ENCODE peak calls at places on chromosomes 13 and 19, in eight cellular contexts. One of them, this sample, is unnamed.

GRCh38 chr13:111202745-111203144 is 87.6 kb downstream of the ARHGEF7 start:
- DNase-seq in lung: no peak
- DNase-seq in pancreas: no peak
- DNase-seq in fibroblast of the aortic adventitia: peak; percentile 97
- DNase-seq in uterus: peak; percentile 51
- DNase-seq in AG09309: peak; percentile 21
- DNase-seq in lower leg skin: no peak
- DNase-seq in fibroblast of mammary gland: peak; percentile 90
- DNase-seq in this sample: peak; percentile 71

GRCh38 chr19:56134655-56134922 is 6.5 kb upstream of the ZNF444 start:
- DNase-seq in lung: no peak
- DNase-seq in pancreas: no peak
- DNase-seq in fibroblast of the aortic adventitia: no peak
- DNase-seq in uterus: no peak
- DNase-seq in AG09309: no peak
- DNase-seq in lower leg skin: no peak
- DNase-seq in fibroblast of mammary gland: no peak
- DNase-seq in this sample: no peak

GRCh38 chr13:100458673-100459072 is 129.9 kb downstream of the GGACT start:
- DNase-seq in lung: no peak
- DNase-seq in pancreas: no peak
- DNase-seq in fibroblast of the aortic adventitia: no peak
- DNase-seq in uterus: no peak
- DNase-seq in AG09309: no peak
- DNase-seq in lower leg skin: no peak
- DNase-seq in fibroblast of mammary gland: no peak
- DNase-seq in this sample: no peak

GRCh38 chr13:56561327-56561726 is 579.4 kb upstream of the PRR20A start:
- DNase-seq in lung: no peak
- DNase-seq in pancreas: no peak
- DNase-seq in fibroblast of the aortic adventitia: no peak
- DNase-seq in uterus: no peak
- DNase-seq in AG09309: no peak
- DNase-seq in lower leg skin: no peak
- DNase-seq in fibroblast of mammary gland: no peak
- DNase-seq in this sample: no peak

GRCh38 chr19:2342656-2343288 is 14.3 kb downstream of the SPPL2B start:
- DNase-seq in lung: no peak
- DNase-seq in pancreas: peak; percentile 70
- DNase-seq in fibroblast of the aortic adventitia: no peak
- DNase-seq in uterus: no peak
- DNase-seq in AG09309: no peak
- DNase-seq in lower leg skin: no peak
- DNase-seq in fibroblast of mammary gland: no peak
- DNase-seq in this sample: no peak

GRCh38 chr19:50434525-50434924 is 1.8 kb downstream of the MYBPC2 start:
- DNase-seq in lung: no peak
- DNase-seq in pancreas: peak; percentile 72
- DNase-seq in fibroblast of the aortic adventitia: no peak
- DNase-seq in uterus: no peak
- DNase-seq in AG09309: no peak
- DNase-seq in lower leg skin: no peak
- DNase-seq in fibroblast of mammary gland: no peak
- DNase-seq in this sample: no peak

GRCh38 chr19:7397687-7398086 is 49.0 kb downstream of the ARHGEF18 start:
- DNase-seq in lung: no peak
- DNase-seq in pancreas: no peak
- DNase-seq in fibroblast of the aortic adventitia: peak; percentile 33
- DNase-seq in uterus: no peak
- DNase-seq in AG09309: peak; percentile 56
- DNase-seq in lower leg skin: no peak
- DNase-seq in fibroblast of mammary gland: peak; percentile 69
- DNase-seq in this sample: peak; percentile 86

GRCh38 chr19:35249146-35249847 is 495 bp downstream of the LSR start:
- DNase-seq in lung: peak; percentile 34
- DNase-seq in pancreas: no peak
- DNase-seq in fibroblast of the aortic adventitia: no peak
- DNase-seq in uterus: no peak
- DNase-seq in AG09309: no peak
- DNase-seq in lower leg skin: peak; percentile 19
- DNase-seq in fibroblast of mammary gland: no peak
- DNase-seq in this sample: no peak

GRCh38 chr13:30466358-30466714 is 600 bp upstream of the HMGB1 start:
- DNase-seq in lung: no peak
- DNase-seq in pancreas: no peak
- DNase-seq in fibroblast of the aortic adventitia: no peak
- DNase-seq in uterus: no peak
- DNase-seq in AG09309: no peak
- DNase-seq in lower leg skin: no peak
- DNase-seq in fibroblast of mammary gland: peak; percentile 41
- DNase-seq in this sample: peak; percentile 4

GRCh38 chr13:82772802-82773201 is 1109.5 kb downstream of the SLITRK1 start:
- DNase-seq in lung: no peak
- DNase-seq in pancreas: no peak
- DNase-seq in fibroblast of the aortic adventitia: peak; percentile 40
- DNase-seq in uterus: no peak
- DNase-seq in AG09309: no peak
- DNase-seq in lower leg skin: no peak
- DNase-seq in fibroblast of mammary gland: peak; percentile 77
- DNase-seq in this sample: peak; percentile 9

GRCh38 chr13:40060318-40061007 is 405.0 kb downstream of the COG6 start:
- DNase-seq in lung: no peak
- DNase-seq in pancreas: peak; percentile 96
- DNase-seq in fibroblast of the aortic adventitia: peak; percentile 91
- DNase-seq in uterus: peak; percentile 89
- DNase-seq in AG09309: peak; percentile 93
- DNase-seq in lower leg skin: peak; percentile 86
- DNase-seq in fibroblast of mammary gland: peak; percentile 99
- DNase-seq in this sample: peak; percentile 89

GRCh38 chr19:54478677-54479266 is 5.7 kb upstream of the CDC42EP5 start:
- DNase-seq in lung: no peak
- DNase-seq in pancreas: no peak
- DNase-seq in fibroblast of the aortic adventitia: peak; percentile 56
- DNase-seq in uterus: no peak
- DNase-seq in AG09309: no peak
- DNase-seq in lower leg skin: no peak
- DNase-seq in fibroblast of mammary gland: peak; percentile 60
- DNase-seq in this sample: peak; percentile 48

GRCh38 chr19:56403261-56403660 is 871 bp upstream of the ZNF583 start:
- DNase-seq in lung: no peak
- DNase-seq in pancreas: no peak
- DNase-seq in fibroblast of the aortic adventitia: no peak
- DNase-seq in uterus: no peak
- DNase-seq in AG09309: no peak
- DNase-seq in lower leg skin: no peak
- DNase-seq in fibroblast of mammary gland: no peak
- DNase-seq in this sample: peak; percentile 0

GRCh38 chr19:15114153-15114540 is 6.9 kb downstream of the SYDE1 start:
- DNase-seq in lung: no peak
- DNase-seq in pancreas: no peak
- DNase-seq in fibroblast of the aortic adventitia: peak; percentile 67
- DNase-seq in uterus: no peak
- DNase-seq in AG09309: no peak
- DNase-seq in lower leg skin: no peak
- DNase-seq in fibroblast of mammary gland: peak; percentile 79
- DNase-seq in this sample: peak; percentile 47

DNA sequence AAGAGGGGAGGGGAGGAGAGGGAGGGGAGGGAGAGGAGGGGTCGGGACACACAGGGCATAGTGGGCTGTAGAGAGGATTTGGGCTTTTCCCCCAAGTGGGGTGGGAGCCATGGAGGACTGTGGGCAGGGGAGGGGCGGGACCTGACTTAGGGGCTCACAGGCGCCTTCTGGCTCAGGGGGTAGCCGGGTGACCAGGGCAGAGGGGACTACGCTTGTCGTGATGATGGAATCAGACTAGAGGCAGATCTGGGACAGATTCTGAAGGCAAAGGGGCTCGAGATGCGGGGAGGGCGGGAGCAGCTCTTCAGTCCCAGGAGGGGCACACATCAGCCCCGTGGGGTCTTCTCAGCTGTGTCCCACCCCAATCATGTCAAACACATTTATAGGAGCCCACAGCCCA is 13.5 kb downstream of the NDUFA11 start:
- DNase-seq in lung: no peak
- DNase-seq in pancreas: no peak
- DNase-seq in fibroblast of the aortic adventitia: no peak
- DNase-seq in uterus: no peak
- DNase-seq in AG09309: no peak
- DNase-seq in lower leg skin: no peak
- DNase-seq in fibroblast of mammary gland: no peak
- DNase-seq in this sample: no peak
- TF ChIP-seq CTCF in lung: no peak
- TF ChIP-seq CTCF in pancreas: no peak
- TF ChIP-seq CTCF in fibroblast of the aortic adventitia: no peak
- TF ChIP-seq CTCF in uterus: no peak
- TF ChIP-seq CTCF in AG09309: no peak
- TF ChIP-seq CTCF in lower leg skin: no peak
- TF ChIP-seq CTCF in fibroblast of mammary gland: no peak
- TF ChIP-seq CTCF in this sample: no peak

GRCh38 chr13:31946091-31946770 is 85.3 kb upstream of the FRY start:
- DNase-seq in lung: no peak
- DNase-seq in pancreas: no peak
- DNase-seq in fibroblast of the aortic adventitia: peak; percentile 44
- DNase-seq in uterus: no peak
- DNase-seq in AG09309: peak; percentile 70
- DNase-seq in lower leg skin: no peak
- DNase-seq in fibroblast of mammary gland: no peak
- DNase-seq in this sample: peak; percentile 95
- H3K4me3 ChIP-seq in lung: no peak overlapping the region
- H3K4me3 ChIP-seq in pancreas: peak overlapping the region; percentile 5
- H3K4me3 ChIP-seq in fibroblast of the aortic adventitia: no peak overlapping the region
- H3K4me3 ChIP-seq in uterus: no peak overlapping the region
- H3K4me3 ChIP-seq in AG09309: peak overlapping the region; percentile 24
- H3K4me3 ChIP-seq in lower leg skin: no peak overlapping the region
- H3K4me3 ChIP-seq in fibroblast of mammary gland: no peak overlapping the region
- H3K4me3 ChIP-seq in this sample: peak overlapping the region; percentile 38

GRCh38 chr13:79060216-79060615 is 345.8 kb downstream of the RBM26 start:
- DNase-seq in lung: no peak
- DNase-seq in pancreas: no peak
- DNase-seq in fibroblast of the aortic adventitia: no peak
- DNase-seq in uterus: no peak
- DNase-seq in AG09309: no peak
- DNase-seq in lower leg skin: no peak
- DNase-seq in fibroblast of mammary gland: no peak
- DNase-seq in this sample: no peak

GRCh38 chr13:79051472-79051871 is 354.6 kb downstream of the RBM26 start:
- DNase-seq in lung: no peak
- DNase-seq in pancreas: no peak
- DNase-seq in fibroblast of the aortic adventitia: no peak
- DNase-seq in uterus: no peak
- DNase-seq in AG09309: no peak
- DNase-seq in lower leg skin: no peak
- DNase-seq in fibroblast of mammary gland: no peak
- DNase-seq in this sample: no peak

GRCh38 chr13:79062291-79062690 is 343.8 kb downstream of the RBM26 start:
- DNase-seq in lung: no peak
- DNase-seq in pancreas: no peak
- DNase-seq in fibroblast of the aortic adventitia: no peak
- DNase-seq in uterus: no peak
- DNase-seq in AG09309: no peak
- DNase-seq in lower leg skin: no peak
- DNase-seq in fibroblast of mammary gland: no peak
- DNase-seq in this sample: no peak

DNA sequence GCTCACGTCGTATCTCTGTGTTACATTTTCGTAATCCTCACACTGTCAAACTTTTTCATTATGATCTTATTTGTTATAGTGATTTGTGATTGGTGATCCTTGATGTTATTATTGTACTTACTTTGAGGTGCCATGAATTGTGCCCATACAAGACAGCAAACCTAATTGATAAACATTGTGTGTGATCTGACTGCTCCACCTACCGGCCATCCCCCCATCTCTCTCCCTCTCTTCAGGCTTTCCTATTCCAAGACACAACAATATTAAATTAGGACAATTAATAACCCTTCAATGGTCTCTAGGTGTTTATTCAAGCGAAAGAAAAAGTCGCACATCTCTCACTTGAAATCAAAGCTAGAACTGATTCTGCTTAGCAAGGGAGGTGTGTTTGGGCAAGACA is 349.3 kb downstream of the RBM26 start:
- DNase-seq in lung: no peak
- DNase-seq in pancreas: no peak
- DNase-seq in fibroblast of the aortic adventitia: no peak
- DNase-seq in uterus: no peak
- DNase-seq in AG09309: no peak
- DNase-seq in lower leg skin: no peak
- DNase-seq in fibroblast of mammary gland: no peak
- DNase-seq in this sample: no peak
- TF ChIP-seq CTCF in lung: no peak
- TF ChIP-seq CTCF in pancreas: no peak
- TF ChIP-seq CTCF in fibroblast of the aortic adventitia: no peak
- TF ChIP-seq CTCF in uterus: no peak
- TF ChIP-seq CTCF in AG09309: no peak
- TF ChIP-seq CTCF in lower leg skin: no peak
- TF ChIP-seq CTCF in fibroblast of mammary gland: no peak
- TF ChIP-seq CTCF in this sample: no peak

GRCh38 chr19:4302238-4302630 is at the start of gene TMIGD2:
- DNase-seq in lung: no peak
- DNase-seq in pancreas: no peak
- DNase-seq in fibroblast of the aortic adventitia: no peak
- DNase-seq in uterus: no peak
- DNase-seq in AG09309: no peak
- DNase-seq in lower leg skin: no peak
- DNase-seq in fibroblast of mammary gland: no peak
- DNase-seq in this sample: no peak

GRCh38 chr19:4304509-4305252 is at the start of gene FSD1:
- DNase-seq in lung: no peak
- DNase-seq in pancreas: no peak
- DNase-seq in fibroblast of the aortic adventitia: peak; percentile 42
- DNase-seq in uterus: no peak
- DNase-seq in AG09309: no peak
- DNase-seq in lower leg skin: no peak
- DNase-seq in fibroblast of mammary gland: peak; percentile 34
- DNase-seq in this sample: peak; percentile 43

GRCh38 chr19:4305253-4305612 is 835 bp downstream of the FSD1 start:
- DNase-seq in lung: no peak
- DNase-seq in pancreas: no peak
- DNase-seq in fibroblast of the aortic adventitia: no peak
- DNase-seq in uterus: no peak
- DNase-seq in AG09309: no peak
- DNase-seq in lower leg skin: no peak
- DNase-seq in fibroblast of mammary gland: no peak
- DNase-seq in this sample: no peak

GRCh38 chr19:4305659-4306058 is 1.3 kb downstream of the FSD1 start:
- DNase-seq in lung: no peak
- DNase-seq in pancreas: no peak
- DNase-seq in fibroblast of the aortic adventitia: no peak
- DNase-seq in uterus: no peak
- DNase-seq in AG09309: no peak
- DNase-seq in lower leg skin: no peak
- DNase-seq in fibroblast of mammary gland: no peak
- DNase-seq in this sample: no peak

GRCh38 chr19:4303778-4304508 is 455 bp upstream of the FSD1 start:
- DNase-seq in lung: no peak
- DNase-seq in pancreas: no peak
- DNase-seq in fibroblast of the aortic adventitia: no peak
- DNase-seq in uterus: no peak
- DNase-seq in AG09309: no peak
- DNase-seq in lower leg skin: no peak
- DNase-seq in fibroblast of mammary gland: no peak
- DNase-seq in this sample: no peak
- H3K4me3 ChIP-seq in lung: no peak overlapping the region
- H3K4me3 ChIP-seq in pancreas: no peak overlapping the region
- H3K4me3 ChIP-seq in fibroblast of the aortic adventitia: peak overlapping the region; percentile 25
- H3K4me3 ChIP-seq in uterus: no peak overlapping the region
- H3K4me3 ChIP-seq in AG09309: no peak overlapping the region
- H3K4me3 ChIP-seq in lower leg skin: no peak overlapping the region
- H3K4me3 ChIP-seq in fibroblast of mammary gland: no peak overlapping the region
- H3K4me3 ChIP-seq in this sample: peak overlapping the region; percentile 18

GRCh38 chr19:19732579-19733501 is at the start of gene ZNF14:
- DNase-seq in lung: peak; percentile 95
- DNase-seq in pancreas: peak; percentile 97
- DNase-seq in fibroblast of the aortic adventitia: peak; percentile 92
- DNase-seq in uterus: peak; percentile 94
- DNase-seq in AG09309: peak; percentile 62
- DNase-seq in lower leg skin: peak; percentile 92
- DNase-seq in fibroblast of mammary gland: peak; percentile 91
- DNase-seq in this sample: peak; percentile 89
- TF ChIP-seq CTCF in lung: no peak
- TF ChIP-seq CTCF in pancreas: no peak
- TF ChIP-seq CTCF in fibroblast of the aortic adventitia: peak; percentile 34
- TF ChIP-seq CTCF in uterus: no peak
- TF ChIP-seq CTCF in AG09309: peak; percentile 23
- TF ChIP-seq CTCF in lower leg skin: no peak
- TF ChIP-seq CTCF in fibroblast of mammary gland: no peak
- TF ChIP-seq CTCF in this sample: peak; percentile 8

This sample was measured in AG10803.